ENCODE peak calls at places on chromosomes 16 and 17, in nine cellular contexts. F is stimulated activated CD4-positive, alpha-beta T cell treated with anti-CD3 and anti-CD28 coated beads, Interleukin-12 subunit alpha, Interleukin-12 subunit beta, amount 100 ng/mL, for 24 hours; Z is caudate nucleus; O is CD4-positive, alpha-beta T cell; U is globus pallidus; V is SHP77; K is epithelial cell of proximal tubule; E is gastrocnemius medialis; R is A172. M is an unnamed sample.

GRCh38 chr17:34755981-34756669 is 176.7 kb downstream of the TMEM132E start:
- DNase-seq in F (no peak), Z (no peak), O (no peak), U (no peak), V (no peak), K (no peak), E (no peak), R (no peak), M (no peak)

GRCh38 chr16:57988929-57989328 is 11.5 kb downstream of the ZNF319 start:
- DNase-seq in F (no peak), Z (peak), O (no peak), U (peak), V (no peak), K (no peak), E (no peak), R (no peak), M (peak)

GRCh38 chr16:4624827-4625616 is 396 bp downstream of the MGRN1 start:
- DNase-seq in F (peak), Z (peak), O (peak), U (peak), V (no peak), K (no peak), E (no peak), R (peak), M (peak)

GRCh38 chr16:11024333-11025053 is 80.1 kb downstream of the CLEC16A start:
- DNase-seq in F (no peak), Z (no peak), O (no peak), U (no peak), V (no peak), K (peak), E (no peak), R (no peak), M (no peak)

GRCh38 chr17:74454197-74455024 is 12.0 kb upstream of the CD300A start:
- DNase-seq in F (peak), Z (peak), O (no peak), U (peak), V (peak), K (no peak), E (no peak), R (peak), M (peak)

GRCh38 chr17:59914274-59914854 is 21.4 kb downstream of the RPS6KB1 start:
- DNase-seq in F (no peak), Z (no peak), O (no peak), U (peak), V (peak), K (no peak), E (no peak), R (peak), M (no peak)

GRCh38 chr16:12011565-12011964 is 35.0 kb downstream of the SNX29 start:
- DNase-seq in F (no peak), Z (no peak), O (no peak), U (no peak), V (no peak), K (no peak), E (no peak), R (no peak), M (no peak)

GRCh38 chr17:57832299-57832698 is 17.5 kb downstream of the MRPS23 start:
- DNase-seq in F (no peak), Z (no peak), O (no peak), U (no peak), V (no peak), K (no peak), E (no peak), R (no peak), M (no peak)

GRCh38 chr17:7550359-7550758 is 1.5 kb downstream of the TNFSF12 start:
- DNase-seq in F (no peak), Z (no peak), O (no peak), U (no peak), V (no peak), K (no peak), E (no peak), R (peak), M (no peak)

M was measured in left lung.